ENCODE peak calls at places on chromosome 1, in eight cellular contexts. One of them, this sample, is unnamed.

GRCh38 chr1:21573971-21574458 is 64.8 kb downstream of the ALPL start:
- DNase-seq in non-pigmented ciliary epithelial cell: peak; percentile 50
- DNase-seq in G401: peak; percentile 95
- DNase-seq in pancreas: peak; percentile 54
- DNase-seq in RKO: peak; percentile 43
- DNase-seq in Calu3: peak; percentile 66
- DNase-seq in T-cell: no peak
- DNase-seq in AG08396: peak; percentile 72
- DNase-seq in this sample: peak; percentile 67

GRCh38 chr1:64976361-64976760 is 10.0 kb upstream of the JAK1 start:
- DNase-seq in pancreas: no peak
- DNase-seq in RKO: no peak
- DNase-seq in non-pigmented ciliary epithelial cell: no peak
- DNase-seq in T-cell: no peak
- DNase-seq in AG08396: no peak
- DNase-seq in G401: no peak
- DNase-seq in Calu3: no peak
- DNase-seq in this sample: no peak

GRCh38 chr1:3219005-3219724 is 150.2 kb downstream of the PRDM16 start:
- DNase-seq in pancreas: peak; percentile 87
- DNase-seq in AG08396: peak; percentile 64
- DNase-seq in T-cell: no peak
- DNase-seq in non-pigmented ciliary epithelial cell: peak; percentile 3
- DNase-seq in RKO: no peak
- DNase-seq in G401: peak; percentile 63
- DNase-seq in Calu3: peak; percentile 27
- DNase-seq in this sample: no peak

GRCh38 chr1:178938959-178939317 is 68.1 kb upstream of the ANGPTL1 start:
- DNase-seq in Calu3: no peak
- DNase-seq in RKO: no peak
- DNase-seq in AG08396: peak; percentile 43
- DNase-seq in G401: peak; percentile 32
- DNase-seq in T-cell: no peak
- DNase-seq in non-pigmented ciliary epithelial cell: no peak
- DNase-seq in pancreas: no peak
- DNase-seq in this sample: peak; percentile 79

GRCh38 chr1:196609114-196609737 is 986 bp upstream of the KCNT2 start:
- DNase-seq in non-pigmented ciliary epithelial cell: peak; percentile 2
- DNase-seq in Calu3: peak; percentile 22
- DNase-seq in AG08396: peak; percentile 5
- DNase-seq in G401: peak; percentile 13
- DNase-seq in RKO: no peak
- DNase-seq in pancreas: no peak
- DNase-seq in T-cell: no peak
- DNase-seq in this sample: peak; percentile 42

GRCh38 chr1:68977211-68977610 is 480.3 kb upstream of the DEPDC1 start:
- DNase-seq in AG08396: no peak
- DNase-seq in RKO: no peak
- DNase-seq in Calu3: no peak
- DNase-seq in pancreas: no peak
- DNase-seq in G401: no peak
- DNase-seq in non-pigmented ciliary epithelial cell: no peak
- DNase-seq in T-cell: no peak
- DNase-seq in this sample: no peak

GRCh38 chr1:28058168-28058567 is 30.2 kb downstream of the EYA3 start:
- DNase-seq in RKO: no peak
- DNase-seq in G401: no peak
- DNase-seq in non-pigmented ciliary epithelial cell: no peak
- DNase-seq in AG08396: no peak
- DNase-seq in pancreas: no peak
- DNase-seq in Calu3: no peak
- DNase-seq in T-cell: no peak
- DNase-seq in this sample: no peak

GRCh38 chr1:183096889-183097288 is 73.7 kb downstream of the LAMC1 start:
- DNase-seq in non-pigmented ciliary epithelial cell: peak; percentile 68
- DNase-seq in pancreas: peak; percentile 26
- DNase-seq in RKO: no peak
- DNase-seq in Calu3: no peak
- DNase-seq in T-cell: no peak
- DNase-seq in G401: no peak
- DNase-seq in AG08396: peak; percentile 39
- DNase-seq in this sample: no peak

GRCh38 chr1:3564921-3565831 is 46.1 kb downstream of the MEGF6 start:
- DNase-seq in AG08396: peak; percentile 82
- DNase-seq in Calu3: peak; percentile 20
- DNase-seq in pancreas: no peak
- DNase-seq in G401: no peak
- DNase-seq in non-pigmented ciliary epithelial cell: no peak
- DNase-seq in T-cell: peak; percentile 7
- DNase-seq in RKO: no peak
- DNase-seq in this sample: no peak

GRCh38 chr1:77824083-77824482 is 44.6 kb downstream of the MIGA1 start:
- DNase-seq in T-cell: no peak
- DNase-seq in Calu3: peak; percentile 10
- DNase-seq in pancreas: no peak
- DNase-seq in AG08396: no peak
- DNase-seq in RKO: peak; percentile 39
- DNase-seq in non-pigmented ciliary epithelial cell: peak; percentile 50
- DNase-seq in G401: no peak
- DNase-seq in this sample: no peak

GRCh38 chr1:56576880-56577858 is 2.2 kb downstream of the PLPP3 start:
- DNase-seq in AG08396: peak; percentile 38
- DNase-seq in G401: no peak
- DNase-seq in RKO: peak; percentile 53
- DNase-seq in non-pigmented ciliary epithelial cell: no peak
- DNase-seq in T-cell: no peak
- DNase-seq in pancreas: peak; percentile 16
- DNase-seq in Calu3: no peak
- DNase-seq in this sample: no peak

This sample was measured in ureter.